ENCODE peak calls at places on chromosome 1, in six cellular contexts. One of them, this sample, is unnamed.
A peak's percentile ranks its signal among the peaks of the same experiment; 100 is the strongest.

GRCh38 chr1:7539772-7540175 is 231.3 kb upstream of the VAMP3 start:
- DNase-seq in HFF-Myc: no peak
- DNase-seq in substantia nigra: no peak
- DNase-seq in NCI-H146: peak; percentile 45
- DNase-seq in heart right ventricle: no peak
- DNase-seq in NCI-H2081 treated with DMSO at 0.1 percent for 48 hours: no peak
- DNase-seq in this sample: peak; percentile 84

GRCh38 chr1:71577451-71578131 is 496.8 kb upstream of the ZRANB2 start:
- DNase-seq in HFF-Myc: no peak
- DNase-seq in substantia nigra: no peak
- DNase-seq in NCI-H146: no peak
- DNase-seq in heart right ventricle: no peak
- DNase-seq in NCI-H2081 treated with DMSO at 0.1 percent for 48 hours: no peak
- DNase-seq in this sample: no peak

GRCh38 chr1:76942549-76942948 is 75.3 kb downstream of the ST6GALNAC5 start:
- DNase-seq in HFF-Myc: no peak
- DNase-seq in substantia nigra: no peak
- DNase-seq in NCI-H146: no peak
- DNase-seq in heart right ventricle: no peak
- DNase-seq in NCI-H2081 treated with DMSO at 0.1 percent for 48 hours: no peak
- DNase-seq in this sample: no peak

GRCh38 chr1:41512701-41513387 is 28.4 kb upstream of the EDN2 start:
- DNase-seq in HFF-Myc: no peak
- DNase-seq in substantia nigra: no peak
- DNase-seq in NCI-H146: no peak
- DNase-seq in heart right ventricle: no peak
- DNase-seq in NCI-H2081 treated with DMSO at 0.1 percent for 48 hours: no peak
- DNase-seq in this sample: no peak

GRCh38 chr1:9559673-9560072 is 20.4 kb downstream of the SLC25A33 start:
- DNase-seq in HFF-Myc: no peak
- DNase-seq in substantia nigra: no peak
- DNase-seq in NCI-H146: no peak
- DNase-seq in heart right ventricle: no peak
- DNase-seq in NCI-H2081 treated with DMSO at 0.1 percent for 48 hours: no peak
- DNase-seq in this sample: no peak

GRCh38 chr1:92752719-92753118 is 32.2 kb downstream of the EVI5 start:
- DNase-seq in HFF-Myc: peak; percentile 15
- DNase-seq in substantia nigra: no peak
- DNase-seq in NCI-H146: no peak
- DNase-seq in heart right ventricle: no peak
- DNase-seq in NCI-H2081 treated with DMSO at 0.1 percent for 48 hours: no peak
- DNase-seq in this sample: no peak

GRCh38 chr1:232805269-232806070 is at the start of gene MAP10:
- DNase-seq in HFF-Myc: peak; percentile 32
- DNase-seq in substantia nigra: peak; percentile 52
- DNase-seq in NCI-H146: peak; percentile 92
- DNase-seq in heart right ventricle: peak; percentile 79
- DNase-seq in NCI-H2081 treated with DMSO at 0.1 percent for 48 hours: peak; percentile 33
- DNase-seq in this sample: peak; percentile 70

GRCh38 chr1:201156346-201156745 is 2.1 kb upstream of the TMEM9 start:
- DNase-seq in HFF-Myc: no peak
- DNase-seq in substantia nigra: no peak
- DNase-seq in NCI-H146: no peak
- DNase-seq in heart right ventricle: no peak
- DNase-seq in NCI-H2081 treated with DMSO at 0.1 percent for 48 hours: no peak
- DNase-seq in this sample: no peak

GRCh38 chr1:53502641-53503432 is 43.6 kb downstream of the DMRTB1 start:
- DNase-seq in HFF-Myc: no peak
- DNase-seq in substantia nigra: no peak
- DNase-seq in NCI-H146: no peak
- DNase-seq in heart right ventricle: no peak
- DNase-seq in NCI-H2081 treated with DMSO at 0.1 percent for 48 hours: no peak
- DNase-seq in this sample: peak; percentile 57

GRCh38 chr1:226723640-226724532 is 15.2 kb downstream of the ITPKB start:
- DNase-seq in HFF-Myc: no peak
- DNase-seq in substantia nigra: no peak
- DNase-seq in NCI-H146: peak; percentile 85
- DNase-seq in heart right ventricle: peak; percentile 71
- DNase-seq in NCI-H2081 treated with DMSO at 0.1 percent for 48 hours: peak; percentile 67
- DNase-seq in this sample: peak; percentile 88

GRCh38 chr1:220007438-220007837 is 38.9 kb downstream of the EPRS1 start:
- DNase-seq in HFF-Myc: no peak
- DNase-seq in substantia nigra: no peak
- DNase-seq in NCI-H146: no peak
- DNase-seq in heart right ventricle: no peak
- DNase-seq in NCI-H2081 treated with DMSO at 0.1 percent for 48 hours: no peak
- DNase-seq in this sample: no peak

GRCh38 chr1:23557471-23558124 is 1.7 kb downstream of the ID3 start:
- DNase-seq in HFF-Myc: no peak
- DNase-seq in substantia nigra: no peak
- DNase-seq in NCI-H146: no peak
- DNase-seq in heart right ventricle: no peak
- DNase-seq in NCI-H2081 treated with DMSO at 0.1 percent for 48 hours: no peak
- DNase-seq in this sample: no peak

GRCh38 chr1:187877220-187877619 is 1048.5 kb downstream of the PLA2G4A start:
- DNase-seq in HFF-Myc: no peak
- DNase-seq in substantia nigra: no peak
- DNase-seq in NCI-H146: peak; percentile 97
- DNase-seq in heart right ventricle: no peak
- DNase-seq in NCI-H2081 treated with DMSO at 0.1 percent for 48 hours: peak; percentile 97
- DNase-seq in this sample: peak; percentile 86

GRCh38 chr1:213127074-213127473 is 76.0 kb downstream of the RPS6KC1 start:
- DNase-seq in HFF-Myc: no peak
- DNase-seq in substantia nigra: no peak
- DNase-seq in NCI-H146: peak; percentile 7
- DNase-seq in heart right ventricle: no peak
- DNase-seq in NCI-H2081 treated with DMSO at 0.1 percent for 48 hours: no peak
- DNase-seq in this sample: no peak

GRCh38 chr1:161998811-161999210 is 24.9 kb downstream of the OLFML2B start:
- DNase-seq in HFF-Myc: no peak
- DNase-seq in substantia nigra: no peak
- DNase-seq in NCI-H146: peak; percentile 18
- DNase-seq in heart right ventricle: no peak
- DNase-seq in NCI-H2081 treated with DMSO at 0.1 percent for 48 hours: no peak
- DNase-seq in this sample: no peak

GRCh38 chr1:171901245-171901644 is 59.9 kb downstream of the DNM3 start:
- DNase-seq in HFF-Myc: no peak
- DNase-seq in substantia nigra: no peak
- DNase-seq in NCI-H146: no peak
- DNase-seq in heart right ventricle: no peak
- DNase-seq in NCI-H2081 treated with DMSO at 0.1 percent for 48 hours: no peak
- DNase-seq in this sample: no peak

GRCh38 chr1:94966033-94966432 is 39.1 kb upstream of the CNN3 start:
- DNase-seq in HFF-Myc: no peak
- DNase-seq in substantia nigra: no peak
- DNase-seq in NCI-H146: no peak
- DNase-seq in heart right ventricle: no peak
- DNase-seq in NCI-H2081 treated with DMSO at 0.1 percent for 48 hours: no peak
- DNase-seq in this sample: no peak

GRCh38 chr1:22288593-22289241 is 145.8 kb upstream of the WNT4 start:
- DNase-seq in HFF-Myc: no peak
- DNase-seq in substantia nigra: no peak
- DNase-seq in NCI-H146: no peak
- DNase-seq in heart right ventricle: no peak
- DNase-seq in NCI-H2081 treated with DMSO at 0.1 percent for 48 hours: no peak
- DNase-seq in this sample: no peak